ENCODE peak calls at places on chromosomes 16 and 17, in nine cellular contexts. R is PC-9, P is DND-41, A is keratinocyte, V is AG04450, D is transverse colon, U is left ventricle myocardium inferior, L is A549, G is tibial nerve. Z is an unnamed sample.

GRCh38 chr16:72635104-72635503 is 412.8 kb downstream of the ZFHX3 start:
- DNase-seq in R (no peak), P (no peak), A (no peak), V (no peak), D (no peak), U (no peak), L (no peak), G (no peak), Z (no peak)

GRCh38 chr17:74513987-74514631 is 17.2 kb downstream of the CD300LB start:
- DNase-seq in R (peak), P (peak), A (no peak), V (no peak), D (no peak), U (no peak), L (peak), G (no peak), Z (peak)

GRCh38 chr16:58123896-58124600 is 5.1 kb downstream of the CFAP20 start:
- DNase-seq in R (no peak), P (no peak), A (no peak), V (no peak), D (no peak), U (no peak), L (no peak), G (no peak), Z (no peak)

GRCh38 chr17:55056530-55056929 is 88.0 kb downstream of the STXBP4 start:
- DNase-seq in R (peak), P (no peak), A (no peak), V (no peak), D (no peak), U (no peak), L (no peak), G (no peak), Z (no peak)

GRCh38 chr17:50514388-50514787 is 6.1 kb downstream of the MYCBPAP start:
- DNase-seq in R (no peak), P (no peak), A (no peak), V (no peak), D (no peak), U (no peak), L (no peak), G (no peak), Z (no peak)

GRCh38 chr16:30381351-30382041 is 865 bp downstream of the SEPTIN1 start:
- DNase-seq in R (no peak), P (peak), A (no peak), V (no peak), D (no peak), U (no peak), L (no peak), G (no peak), Z (no peak)

GRCh38 chr16:17965131-17965530 is 371.4 kb downstream of the NPIPA8 start:
- DNase-seq in R (no peak), P (no peak), A (no peak), V (no peak), D (no peak), U (no peak), L (no peak), G (no peak), Z (no peak)

GRCh38 chr16:15973460-15973859 is 24.0 kb downstream of the ABCC1 start:
- DNase-seq in R (no peak), P (no peak), A (no peak), V (no peak), D (no peak), U (no peak), L (no peak), G (no peak), Z (no peak)

GRCh38 chr17:29574732-29575510 is 6.4 kb downstream of the TP53I13 start:
- DNase-seq in R (no peak), P (no peak), A (no peak), V (no peak), D (peak), U (peak), L (no peak), G (no peak), Z (no peak)

GRCh38 chr16:82514262-82514661 is 112.5 kb upstream of the CDH13 start:
- DNase-seq in R (no peak), P (no peak), A (no peak), V (no peak), D (no peak), U (no peak), L (no peak), G (no peak), Z (no peak)

GRCh38 chr16:13403326-13403725 is 501.9 kb downstream of the SHISA9 start:
- DNase-seq in R (no peak), P (no peak), A (no peak), V (no peak), D (no peak), U (no peak), L (no peak), G (no peak), Z (no peak)

GRCh38 chr17:68377771-68378201 is 79.5 kb downstream of the WIPI1 start:
- DNase-seq in R (no peak), P (no peak), A (no peak), V (no peak), D (no peak), U (no peak), L (no peak), G (no peak), Z (no peak)
- H3K27ac ChIP-seq in R (peak), P (no peak), A (no peak), V (peak), D (peak), U (peak), L (peak), G (peak), Z (no peak)

GRCh38 chr17:2024572-2025219 is 438 bp downstream of the RTN4RL1 start:
- DNase-seq in R (no peak), P (no peak), A (no peak), V (no peak), D (no peak), U (no peak), L (no peak), G (no peak), Z (no peak)

GRCh38 chr17:2025220-2025621 is at the start of gene RTN4RL1:
- DNase-seq in R (peak), P (peak), A (no peak), V (no peak), D (peak), U (peak), L (peak), G (peak), Z (peak)

GRCh38 chr17:2027528-2028233 is 2.3 kb upstream of the DPH1 start:
- DNase-seq in R (no peak), P (no peak), A (no peak), V (no peak), D (no peak), U (no peak), L (no peak), G (no peak), Z (no peak)

GRCh38 chr17:2023692-2024571 is 1.2 kb downstream of the RTN4RL1 start:
- DNase-seq in R (peak), P (no peak), A (no peak), V (no peak), D (peak), U (no peak), L (peak), G (peak), Z (no peak)

GRCh38 chr17:2025622-2026309 is 632 bp upstream of the RTN4RL1 start:
- DNase-seq in R (peak), P (peak), A (no peak), V (no peak), D (peak), U (peak), L (peak), G (peak), Z (no peak)
- H3K27ac ChIP-seq in R (no peak), P (no peak), A (no peak), V (no peak), D (no peak), U (peak), L (peak), G (peak), Z (no peak)

GRCh38 chr17:6557040-6557438 is 684 bp upstream of the PITPNM3 start:
- DNase-seq in R (no peak), P (no peak), A (no peak), V (no peak), D (no peak), U (no peak), L (no peak), G (no peak), Z (no peak)

GRCh38 chr17:6554871-6555330 is 1.5 kb downstream of the PITPNM3 start:
- DNase-seq in R (no peak), P (no peak), A (no peak), V (no peak), D (peak), U (no peak), L (no peak), G (no peak), Z (no peak)

GRCh38 chr17:6555331-6556120 is 829 bp downstream of the PITPNM3 start:
- DNase-seq in R (peak), P (no peak), A (peak), V (no peak), D (peak), U (no peak), L (no peak), G (no peak), Z (no peak)

GRCh38 chr17:6558276-6558675 is 1.9 kb upstream of the PITPNM3 start:
- DNase-seq in R (peak), P (no peak), A (no peak), V (no peak), D (no peak), U (no peak), L (no peak), G (no peak), Z (no peak)

DNA sequence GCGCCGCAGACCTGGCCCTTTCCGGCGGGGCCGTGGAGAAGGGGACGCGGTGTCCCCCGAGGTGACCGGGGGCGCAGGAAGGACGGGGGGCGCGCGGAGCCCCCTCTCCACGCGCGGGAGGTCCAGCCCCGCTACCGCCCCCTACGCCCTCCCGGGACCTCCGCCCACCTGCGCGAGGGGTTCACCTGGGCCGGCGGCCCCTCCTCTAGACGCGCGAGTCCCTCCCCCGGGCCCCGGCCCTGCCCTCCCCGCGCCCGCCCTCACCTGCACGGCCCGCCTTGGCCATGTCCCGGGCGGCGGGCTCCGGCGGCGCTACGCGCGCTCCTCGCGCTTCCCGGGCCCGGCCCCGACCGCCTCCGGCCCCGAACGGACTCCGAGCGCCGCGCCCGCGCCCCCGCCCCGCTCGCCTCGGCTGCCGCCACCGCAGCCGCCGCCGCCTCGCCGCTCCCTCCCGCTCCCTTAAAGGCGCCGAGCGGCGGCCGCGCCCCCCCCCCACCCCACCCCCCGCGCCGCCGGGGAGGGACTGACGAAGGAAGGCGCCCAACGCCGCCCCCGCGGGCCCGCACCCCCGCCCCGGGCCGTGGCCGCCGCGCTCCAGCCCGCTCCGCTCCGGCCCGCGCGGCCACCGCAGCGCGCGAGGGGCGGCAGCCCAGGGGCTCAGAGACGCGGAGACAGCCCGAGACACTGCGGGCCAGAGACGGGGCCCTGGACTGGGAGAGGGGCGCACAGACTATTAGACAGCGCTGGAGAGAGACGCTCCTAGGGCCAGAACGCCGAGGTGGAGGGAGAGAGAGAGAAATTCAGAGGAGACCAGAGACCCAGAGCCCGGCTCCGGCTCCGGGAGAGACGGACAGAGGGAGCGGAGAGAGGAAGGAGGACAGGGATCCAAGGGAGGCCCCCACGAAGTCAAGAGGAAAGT is at the start of gene PITPNM3:
- DNase-seq in R (peak), P (no peak), A (no peak), V (no peak), D (peak), U (no peak), L (no peak), G (no peak), Z (no peak)
- H3K27ac ChIP-seq in R (no peak), P (no peak), A (peak), V (no peak), D (peak), U (no peak), L (peak), G (peak), Z (no peak)

GRCh38 chr17:39751016-39751543 is 13.3 kb downstream of the GRB7 start:
- DNase-seq in R (peak), P (no peak), A (no peak), V (no peak), D (peak), U (no peak), L (no peak), G (no peak), Z (no peak)

GRCh38 chr17:39750131-39751015 is 12.6 kb downstream of the GRB7 start:
- DNase-seq in R (peak), P (no peak), A (no peak), V (no peak), D (peak), U (no peak), L (no peak), G (no peak), Z (no peak)

GRCh38 chr17:39751637-39752036 is 13.9 kb downstream of the GRB7 start:
- DNase-seq in R (no peak), P (no peak), A (no peak), V (no peak), D (no peak), U (no peak), L (no peak), G (no peak), Z (no peak)

GRCh38 chr17:39753514-39754160 is 15.9 kb downstream of the GRB7 start:
- DNase-seq in R (peak), P (no peak), A (no peak), V (no peak), D (peak), U (peak), L (no peak), G (no peak), Z (peak)

DNA sequence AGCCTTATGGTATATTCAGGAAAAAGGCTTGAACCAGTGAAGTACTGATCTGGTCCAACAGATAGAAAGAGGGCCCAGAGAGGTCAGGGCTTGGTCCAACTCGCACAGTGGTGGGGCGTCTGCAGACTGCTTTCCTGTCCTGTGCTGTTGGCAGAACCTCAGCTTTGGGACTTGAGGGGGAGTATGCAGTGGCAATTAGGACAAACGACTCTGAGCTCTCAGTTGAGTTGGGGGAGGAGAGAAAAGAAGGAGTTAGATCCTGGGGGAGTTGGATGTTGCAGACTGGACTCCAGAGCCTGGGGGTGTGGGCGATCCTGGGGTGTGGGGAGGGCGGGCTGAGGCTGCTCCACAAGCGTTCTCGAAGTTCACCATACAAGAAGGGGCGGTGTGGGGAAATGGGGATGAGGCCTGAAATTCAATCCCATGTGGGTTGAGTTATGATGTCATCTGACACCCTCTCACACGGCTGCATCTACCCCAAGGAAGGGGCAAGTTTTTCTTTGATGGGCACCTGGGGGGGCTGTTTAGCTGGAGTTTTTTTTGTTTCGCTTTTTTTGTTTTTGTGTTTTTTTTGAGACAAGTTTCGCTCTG is 14.6 kb downstream of the GRB7 start:
- DNase-seq in R (no peak), P (no peak), A (no peak), V (no peak), D (no peak), U (no peak), L (no peak), G (no peak), Z (no peak)
- H3K27ac ChIP-seq in R (no peak), P (no peak), A (no peak), V (no peak), D (no peak), U (no peak), L (no peak), G (no peak), Z (no peak)

GRCh38 chr16:4525069-4525468 is 13.5 kb downstream of the CDIP1 start:
- DNase-seq in R (no peak), P (no peak), A (no peak), V (no peak), D (no peak), U (no peak), L (no peak), G (no peak), Z (no peak)

GRCh38 chr16:4523686-4524085 is 14.9 kb downstream of the CDIP1 start:
- DNase-seq in R (no peak), P (no peak), A (no peak), V (no peak), D (no peak), U (no peak), L (no peak), G (no peak), Z (no peak)

GRCh38 chr16:4525634-4526277 is 12.8 kb downstream of the CDIP1 start:
- DNase-seq in R (no peak), P (no peak), A (no peak), V (no peak), D (no peak), U (no peak), L (no peak), G (peak), Z (no peak)

GRCh38 chr16:4521971-4522623 is 16.5 kb downstream of the CDIP1 start:
- DNase-seq in R (no peak), P (no peak), A (no peak), V (no peak), D (no peak), U (peak), L (no peak), G (no peak), Z (no peak)

DNA sequence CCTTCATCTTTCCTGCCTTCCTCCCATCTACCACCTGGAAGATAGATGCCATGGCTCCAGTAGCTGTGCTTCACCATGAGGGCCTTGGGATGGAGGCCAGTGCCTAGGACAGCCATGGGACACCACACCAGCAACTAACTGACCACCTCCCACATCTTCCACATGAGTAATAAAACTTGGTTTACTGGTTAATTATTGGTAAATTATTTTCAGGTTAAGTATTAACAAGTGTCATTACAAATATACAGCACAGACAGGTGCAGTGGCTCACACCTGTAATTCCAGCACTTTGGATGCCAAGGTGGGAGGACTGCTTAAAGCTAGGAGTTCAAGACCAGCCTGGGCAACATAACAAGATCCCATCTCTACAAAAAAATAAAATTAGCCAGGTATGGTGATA is 14.0 kb downstream of the CDIP1 start:
- DNase-seq in R (no peak), P (no peak), A (no peak), V (no peak), D (no peak), U (no peak), L (no peak), G (no peak), Z (no peak)
- H3K27ac ChIP-seq in R (no peak), P (no peak), A (no peak), V (no peak), D (no peak), U (peak), L (no peak), G (peak), Z (no peak)

GRCh38 chr16:23276821-23277220 is 25.3 kb upstream of the SCNN1B start:
- DNase-seq in R (no peak), P (no peak), A (no peak), V (no peak), D (no peak), U (no peak), L (no peak), G (no peak), Z (no peak)
- H3K27ac ChIP-seq in R (no peak), P (no peak), A (no peak), V (no peak), D (no peak), U (no peak), L (no peak), G (no peak), Z (no peak)

GRCh38 chr16:3712830-3713476 is 4.4 kb downstream of the TRAP1 start:
- DNase-seq in R (no peak), P (no peak), A (no peak), V (no peak), D (no peak), U (no peak), L (no peak), G (no peak), Z (no peak)
- H3K27ac ChIP-seq in R (no peak), P (no peak), A (no peak), V (no peak), D (no peak), U (no peak), L (no peak), G (no peak), Z (no peak)

GRCh38 chr17:16117149-16117548 is 98.2 kb downstream of the NCOR1 start:
- DNase-seq in R (no peak), P (no peak), A (no peak), V (no peak), D (no peak), U (no peak), L (no peak), G (no peak), Z (no peak)
- H3K27ac ChIP-seq in R (no peak), P (no peak), A (no peak), V (no peak), D (no peak), U (no peak), L (no peak), G (no peak), Z (no peak)